ENCODE peak calls at places on chromosomes 6 and 20, in nine cellular contexts. One of them, this sample, is unnamed.
A peak's percentile ranks its signal among the peaks of the same experiment; 100 is the strongest.

GRCh38 chr20:57398231-57398821 is 7.1 kb downstream of the RBM38 start:
- DNase-seq in right atrium auricular region: no peak
- DNase-seq in NCI-H774: peak; percentile 94
- DNase-seq in nucleus accumbens: no peak
- DNase-seq in choroid plexus epithelial cell: peak; percentile 14
- DNase-seq in iPS DF 19.7: no peak
- DNase-seq in left ventricle myocardium inferior: peak; percentile 42
- DNase-seq in HFFc6: no peak
- DNase-seq in stimulated activated CD8-positive, alpha-beta memory T cell treated with anti-CD3 and anti-CD28 coated beads, Interleukin-2, amount 100 ng/mL, for 1 hour: peak; percentile 75
- DNase-seq in this sample: no peak

GRCh38 chr6:134432036-134432435 is 114.1 kb upstream of the SGK1 start:
- DNase-seq in stimulated activated CD8-positive, alpha-beta memory T cell treated with anti-CD3 and anti-CD28 coated beads, Interleukin-2, amount 100 ng/mL, for 1 hour: no peak
- DNase-seq in iPS DF 19.7: no peak
- DNase-seq in left ventricle myocardium inferior: no peak
- DNase-seq in NCI-H774: no peak
- DNase-seq in nucleus accumbens: no peak
- DNase-seq in right atrium auricular region: no peak
- DNase-seq in choroid plexus epithelial cell: no peak
- DNase-seq in HFFc6: no peak
- DNase-seq in this sample: no peak

GRCh38 chr6:40348591-40348990 is 238.6 kb downstream of the LRFN2 start:
- DNase-seq in NCI-H774: no peak
- DNase-seq in right atrium auricular region: peak; percentile 38
- DNase-seq in iPS DF 19.7: no peak
- DNase-seq in nucleus accumbens: no peak
- DNase-seq in left ventricle myocardium inferior: no peak
- DNase-seq in choroid plexus epithelial cell: no peak
- DNase-seq in HFFc6: no peak
- DNase-seq in stimulated activated CD8-positive, alpha-beta memory T cell treated with anti-CD3 and anti-CD28 coated beads, Interleukin-2, amount 100 ng/mL, for 1 hour: no peak
- DNase-seq in this sample: peak; percentile 81

GRCh38 chr20:33584976-33585375 is 77.2 kb upstream of the C20orf144 start:
- DNase-seq in stimulated activated CD8-positive, alpha-beta memory T cell treated with anti-CD3 and anti-CD28 coated beads, Interleukin-2, amount 100 ng/mL, for 1 hour: no peak
- DNase-seq in NCI-H774: no peak
- DNase-seq in left ventricle myocardium inferior: no peak
- DNase-seq in right atrium auricular region: no peak
- DNase-seq in iPS DF 19.7: no peak
- DNase-seq in nucleus accumbens: no peak
- DNase-seq in HFFc6: no peak
- DNase-seq in choroid plexus epithelial cell: peak; percentile 30
- DNase-seq in this sample: no peak

GRCh38 chr20:57894096-57894495 is 184.3 kb upstream of the PMEPA1 start:
- DNase-seq in left ventricle myocardium inferior: no peak
- DNase-seq in iPS DF 19.7: no peak
- DNase-seq in NCI-H774: no peak
- DNase-seq in right atrium auricular region: no peak
- DNase-seq in nucleus accumbens: no peak
- DNase-seq in stimulated activated CD8-positive, alpha-beta memory T cell treated with anti-CD3 and anti-CD28 coated beads, Interleukin-2, amount 100 ng/mL, for 1 hour: no peak
- DNase-seq in HFFc6: no peak
- DNase-seq in choroid plexus epithelial cell: no peak
- DNase-seq in this sample: no peak

GRCh38 chr6:96162711-96163120 is 146.9 kb downstream of the FUT9 start:
- DNase-seq in left ventricle myocardium inferior: no peak
- DNase-seq in NCI-H774: no peak
- DNase-seq in choroid plexus epithelial cell: no peak
- DNase-seq in nucleus accumbens: no peak
- DNase-seq in stimulated activated CD8-positive, alpha-beta memory T cell treated with anti-CD3 and anti-CD28 coated beads, Interleukin-2, amount 100 ng/mL, for 1 hour: no peak
- DNase-seq in right atrium auricular region: no peak
- DNase-seq in HFFc6: no peak
- DNase-seq in iPS DF 19.7: peak; percentile 83
- DNase-seq in this sample: no peak

GRCh38 chr20:2051920-2052319 is 49.7 kb upstream of the STK35 start:
- DNase-seq in choroid plexus epithelial cell: no peak
- DNase-seq in iPS DF 19.7: peak; percentile 15
- DNase-seq in left ventricle myocardium inferior: no peak
- DNase-seq in stimulated activated CD8-positive, alpha-beta memory T cell treated with anti-CD3 and anti-CD28 coated beads, Interleukin-2, amount 100 ng/mL, for 1 hour: no peak
- DNase-seq in nucleus accumbens: no peak
- DNase-seq in HFFc6: no peak
- DNase-seq in right atrium auricular region: no peak
- DNase-seq in NCI-H774: no peak
- DNase-seq in this sample: no peak

GRCh38 chr20:12058201-12058600 is 140.5 kb downstream of the BTBD3 start:
- DNase-seq in iPS DF 19.7: no peak
- DNase-seq in stimulated activated CD8-positive, alpha-beta memory T cell treated with anti-CD3 and anti-CD28 coated beads, Interleukin-2, amount 100 ng/mL, for 1 hour: no peak
- DNase-seq in choroid plexus epithelial cell: no peak
- DNase-seq in left ventricle myocardium inferior: no peak
- DNase-seq in HFFc6: no peak
- DNase-seq in nucleus accumbens: no peak
- DNase-seq in NCI-H774: no peak
- DNase-seq in right atrium auricular region: no peak
- DNase-seq in this sample: no peak

GRCh38 chr6:167113935-167114910 is 8.7 kb upstream of the CCR6 start:
- DNase-seq in HFFc6: no peak
- DNase-seq in NCI-H774: no peak
- DNase-seq in iPS DF 19.7: no peak
- DNase-seq in left ventricle myocardium inferior: no peak
- DNase-seq in choroid plexus epithelial cell: no peak
- DNase-seq in right atrium auricular region: no peak
- DNase-seq in nucleus accumbens: no peak
- DNase-seq in stimulated activated CD8-positive, alpha-beta memory T cell treated with anti-CD3 and anti-CD28 coated beads, Interleukin-2, amount 100 ng/mL, for 1 hour: no peak
- DNase-seq in this sample: no peak

GRCh38 chr6:141107562-141108160 is 1025.1 kb upstream of the GJE1 start:
- DNase-seq in HFFc6: peak; percentile 62
- DNase-seq in stimulated activated CD8-positive, alpha-beta memory T cell treated with anti-CD3 and anti-CD28 coated beads, Interleukin-2, amount 100 ng/mL, for 1 hour: no peak
- DNase-seq in nucleus accumbens: no peak
- DNase-seq in choroid plexus epithelial cell: peak; percentile 8
- DNase-seq in left ventricle myocardium inferior: no peak
- DNase-seq in right atrium auricular region: no peak
- DNase-seq in NCI-H774: no peak
- DNase-seq in iPS DF 19.7: peak; percentile 2
- DNase-seq in this sample: no peak

GRCh38 chr20:52275243-52275817 is 83.8 kb upstream of the ZFP64 start:
- DNase-seq in iPS DF 19.7: no peak
- DNase-seq in HFFc6: no peak
- DNase-seq in NCI-H774: no peak
- DNase-seq in right atrium auricular region: no peak
- DNase-seq in choroid plexus epithelial cell: no peak
- DNase-seq in nucleus accumbens: no peak
- DNase-seq in stimulated activated CD8-positive, alpha-beta memory T cell treated with anti-CD3 and anti-CD28 coated beads, Interleukin-2, amount 100 ng/mL, for 1 hour: no peak
- DNase-seq in left ventricle myocardium inferior: no peak
- DNase-seq in this sample: no peak

GRCh38 chr6:158703840-158704822 is 54.3 kb downstream of the SYTL3 start:
- DNase-seq in stimulated activated CD8-positive, alpha-beta memory T cell treated with anti-CD3 and anti-CD28 coated beads, Interleukin-2, amount 100 ng/mL, for 1 hour: peak; percentile 61
- DNase-seq in HFFc6: peak; percentile 21
- DNase-seq in iPS DF 19.7: peak; percentile 30
- DNase-seq in NCI-H774: peak; percentile 79
- DNase-seq in right atrium auricular region: peak; percentile 84
- DNase-seq in nucleus accumbens: peak; percentile 23
- DNase-seq in left ventricle myocardium inferior: peak; percentile 85
- DNase-seq in choroid plexus epithelial cell: peak; percentile 57
- DNase-seq in this sample: no peak

GRCh38 chr6:110938176-110938575 is 20.3 kb upstream of the GTF3C6 start:
- DNase-seq in right atrium auricular region: no peak
- DNase-seq in stimulated activated CD8-positive, alpha-beta memory T cell treated with anti-CD3 and anti-CD28 coated beads, Interleukin-2, amount 100 ng/mL, for 1 hour: no peak
- DNase-seq in left ventricle myocardium inferior: no peak
- DNase-seq in NCI-H774: no peak
- DNase-seq in nucleus accumbens: no peak
- DNase-seq in choroid plexus epithelial cell: no peak
- DNase-seq in iPS DF 19.7: no peak
- DNase-seq in HFFc6: no peak
- DNase-seq in this sample: no peak

GRCh38 chr6:4665489-4666417 is 110.5 kb upstream of the CDYL start:
- DNase-seq in right atrium auricular region: no peak
- DNase-seq in HFFc6: no peak
- DNase-seq in choroid plexus epithelial cell: peak; percentile 77
- DNase-seq in iPS DF 19.7: no peak
- DNase-seq in stimulated activated CD8-positive, alpha-beta memory T cell treated with anti-CD3 and anti-CD28 coated beads, Interleukin-2, amount 100 ng/mL, for 1 hour: no peak
- DNase-seq in NCI-H774: no peak
- DNase-seq in nucleus accumbens: no peak
- DNase-seq in left ventricle myocardium inferior: no peak
- DNase-seq in this sample: peak; percentile 75

GRCh38 chr6:9523462-9523861 is 891.4 kb downstream of the TFAP2A start:
- DNase-seq in left ventricle myocardium inferior: no peak
- DNase-seq in choroid plexus epithelial cell: peak; percentile 93
- DNase-seq in HFFc6: peak; percentile 89
- DNase-seq in NCI-H774: no peak
- DNase-seq in iPS DF 19.7: no peak
- DNase-seq in right atrium auricular region: no peak
- DNase-seq in nucleus accumbens: no peak
- DNase-seq in stimulated activated CD8-positive, alpha-beta memory T cell treated with anti-CD3 and anti-CD28 coated beads, Interleukin-2, amount 100 ng/mL, for 1 hour: no peak
- DNase-seq in this sample: no peak

GRCh38 chr6:167341665-167342655 is 17.1 kb downstream of the TTLL2 start:
- DNase-seq in right atrium auricular region: no peak
- DNase-seq in left ventricle myocardium inferior: no peak
- DNase-seq in HFFc6: no peak
- DNase-seq in iPS DF 19.7: no peak
- DNase-seq in choroid plexus epithelial cell: no peak
- DNase-seq in NCI-H774: peak; percentile 68
- DNase-seq in stimulated activated CD8-positive, alpha-beta memory T cell treated with anti-CD3 and anti-CD28 coated beads, Interleukin-2, amount 100 ng/mL, for 1 hour: no peak
- DNase-seq in nucleus accumbens: no peak
- DNase-seq in this sample: no peak

GRCh38 chr6:169779092-169779815 is 27.8 kb downstream of the ERMARD start:
- DNase-seq in choroid plexus epithelial cell: no peak
- DNase-seq in stimulated activated CD8-positive, alpha-beta memory T cell treated with anti-CD3 and anti-CD28 coated beads, Interleukin-2, amount 100 ng/mL, for 1 hour: no peak
- DNase-seq in nucleus accumbens: no peak
- DNase-seq in HFFc6: no peak
- DNase-seq in iPS DF 19.7: no peak
- DNase-seq in left ventricle myocardium inferior: no peak
- DNase-seq in NCI-H774: no peak
- DNase-seq in right atrium auricular region: peak; percentile 48
- DNase-seq in this sample: peak; percentile 62